ENCODE peak calls at places on chromosomes 16 and 17, in five cellular contexts. S, C, M, O and B are unnamed samples.
A peak's percentile ranks its signal among the peaks of the same experiment; 100 is the strongest.

GRCh38 chr17:64984776-64985521 is 65.7 kb upstream of the LRRC37A3 start:
- DNase-seq in S (peak; percentile 68), C (peak; percentile 49), M (no peak), O (no peak), B (no peak)

GRCh38 chr16:87076950-87077749 is 240.0 kb downstream of the C16orf95 start:
- DNase-seq in S (peak; percentile 85), C (peak; percentile 68), M (peak; percentile 73), O (no peak), B (peak; percentile 18)

GRCh38 chr17:77736207-77736600 is 222.3 kb upstream of the TNRC6C start:
- DNase-seq in S (no peak), C (no peak), M (no peak), O (no peak), B (no peak)

GRCh38 chr17:37047631-37048104 is 98.9 kb downstream of the AATF start:
- DNase-seq in S (peak; percentile 87), C (peak; percentile 80), M (peak; percentile 82), O (peak; percentile 68), B (peak; percentile 57)

GRCh38 chr17:75457047-75457654 is 716 bp downstream of the TMEM94 start:
- DNase-seq in S (peak; percentile 20), C (peak; percentile 50), M (peak; percentile 38), O (peak; percentile 23), B (no peak)

GRCh38 chr16:71348262-71349085 is 10.0 kb upstream of the CALB2 start:
- DNase-seq in S (no peak), C (no peak), M (no peak), O (no peak), B (no peak)

GRCh38 chr16:86647561-86647960 is 69.2 kb downstream of the FOXL1 start:
- DNase-seq in S (no peak), C (no peak), M (no peak), O (no peak), B (no peak)

GRCh38 chr17:33873218-33873617 is 381.9 kb upstream of the CCL2 start:
- DNase-seq in S (no peak), C (peak; percentile 87), M (no peak), O (no peak), B (no peak)

GRCh38 chr17:35046740-35047283 is 16.7 kb downstream of the RFFL start:
- DNase-seq in S (peak; percentile 82), C (peak; percentile 86), M (no peak), O (no peak), B (no peak)

GRCh38 chr16:11605564-11605886 is 18.8 kb upstream of the LITAF start:
- DNase-seq in S (no peak), C (no peak), M (no peak), O (no peak), B (no peak)

GRCh38 chr17:76848670-76849069 is 19.5 kb upstream of the MGAT5B start:
- DNase-seq in S (no peak), C (no peak), M (no peak), O (no peak), B (no peak)

GRCh38 chr16:79310734-79311133 is 289.8 kb downstream of the MAF start:
- DNase-seq in S (no peak), C (no peak), M (no peak), O (no peak), B (no peak)

GRCh38 chr17:60445144-60445543 is 22.9 kb downstream of the CHCT1 start:
- DNase-seq in S (no peak), C (no peak), M (no peak), O (no peak), B (no peak)

GRCh38 chr16:86862596-86862995 is 284.2 kb downstream of the FOXL1 start:
- DNase-seq in S (no peak), C (no peak), M (no peak), O (no peak), B (no peak)

GRCh38 chr16:20768121-20768520 is 4.3 kb downstream of the ACSM3 start:
- DNase-seq in S (no peak), C (no peak), M (no peak), O (no peak), B (no peak)

GRCh38 chr17:63480192-63480784 is 3.4 kb downstream of the ACE start:
- DNase-seq in S (no peak), C (no peak), M (no peak), O (no peak), B (no peak)

GRCh38 chr16:2366660-2367309 is 26.3 kb upstream of the ABCA3 start:
- DNase-seq in S (peak; percentile 91), C (no peak), M (no peak), O (no peak), B (no peak)

GRCh38 chr17:17107281-17107680 is 65.0 kb downstream of the MPRIP start:
- DNase-seq in S (no peak), C (no peak), M (no peak), O (no peak), B (no peak)

GRCh38 chr17:77828749-77829539 is 129.6 kb upstream of the TNRC6C start:
- DNase-seq in S (no peak), C (no peak), M (no peak), O (no peak), B (no peak)

GRCh38 chr17:42312285-42313130 is 24.2 kb downstream of the STAT5A start:
- DNase-seq in S (peak; percentile 84), C (peak; percentile 52), M (peak; percentile 85), O (peak; percentile 76), B (peak; percentile 55)

GRCh38 chr17:7156342-7156940 is 22.7 kb downstream of the ASGR1 start:
- DNase-seq in S (no peak), C (no peak), M (no peak), O (no peak), B (no peak)

GRCh38 chr17:43020030-43020621 is 2.1 kb downstream of the VAT1 start:
- DNase-seq in S (no peak), C (no peak), M (no peak), O (no peak), B (no peak)

GRCh38 chr17:33023790-33024189 is 32.1 kb downstream of the SPACA3 start:
- DNase-seq in S (no peak), C (no peak), M (no peak), O (no peak), B (no peak)

GRCh38 chr16:535446-536405 is 8.2 kb downstream of the CAPN15 start:
- DNase-seq in S (no peak), C (peak; percentile 95), M (peak; percentile 85), O (no peak), B (no peak)

GRCh38 chr17:65541453-65541852 is 20.0 kb downstream of the AXIN2 start:
- DNase-seq in S (no peak), C (no peak), M (no peak), O (no peak), B (no peak)

GRCh38 chr17:45132569-45133463 is 501 bp upstream of the PLCD3 start:
- DNase-seq in S (peak; percentile 89), C (peak; percentile 83), M (peak; percentile 89), O (peak; percentile 76), B (no peak)